ENCODE peak calls at places on chromosomes 1 and 21, in four cellular contexts. M is MM.1S, O is left lung, F is left ventricle myocardium inferior. B is an unnamed sample.

GRCh38 chr1:38608202-38608864 is 251.2 kb downstream of the RRAGC start:
- DNase-seq in M (no peak), O (no peak), F (no peak), B (no peak)

GRCh38 chr1:84117868-84118267 is 26.2 kb upstream of the PRKACB start:
- DNase-seq in M (no peak), O (no peak), F (no peak), B (no peak)

GRCh38 chr1:39711359-39712340 is 20.4 kb upstream of the HPCAL4 start:
- DNase-seq in M (no peak), O (no peak), F (no peak), B (no peak)

GRCh38 chr1:214448536-214448935 is 102.9 kb downstream of the PTPN14 start:
- DNase-seq in M (no peak), O (no peak), F (no peak), B (no peak)

GRCh38 chr1:151143057-151143435 is 3.4 kb downstream of the SEMA6C start:
- DNase-seq in M (no peak), O (no peak), F (no peak), B (no peak)

GRCh38 chr1:157170677-157171515 is 32.7 kb upstream of the ETV3 start:
- DNase-seq in M (peak; percentile 82), O (no peak), F (no peak), B (no peak)

GRCh38 chr21:43353282-43354010 is 73.5 kb downstream of the SIK1 start:
- DNase-seq in M (no peak), O (no peak), F (no peak), B (no peak)

GRCh38 chr1:115666702-115667101 is 24.9 kb downstream of the VANGL1 start:
- DNase-seq in M (no peak), O (no peak), F (peak; percentile 71), B (peak; percentile 78)

GRCh38 chr1:85464497-85465098 is 361 bp downstream of the DDAH1 start:
- DNase-seq in M (peak; percentile 65), O (peak; percentile 91), F (peak; percentile 60), B (peak; percentile 81)

GRCh38 chr1:193730017-193730416 is 543.6 kb upstream of the B3GALT2 start:
- DNase-seq in M (no peak), O (no peak), F (no peak), B (no peak)

GRCh38 chr1:43499882-43500281 is 30.8 kb upstream of the PTPRF start:
- DNase-seq in M (no peak), O (no peak), F (no peak), B (no peak)

GRCh38 chr1:92538048-92538412 is 51.3 kb upstream of the GFI1 start:
- DNase-seq in M (peak; percentile 87), O (no peak), F (no peak), B (no peak)

GRCh38 chr1:6544831-6545230 is 9.5 kb downstream of the NOL9 start:
- DNase-seq in M (no peak), O (no peak), F (no peak), B (no peak)

GRCh38 chr1:167645161-167645560 is 15.1 kb downstream of the RCSD1 start:
- DNase-seq in M (no peak), O (no peak), F (no peak), B (no peak)

GRCh38 chr1:6962956-6963915 is 178.0 kb downstream of the CAMTA1 start:
- DNase-seq in M (peak; percentile 72), O (no peak), F (peak; percentile 48), B (peak; percentile 71)

GRCh38 chr1:189349600-189349999 is 1128.1 kb downstream of the BRINP3 start:
- DNase-seq in M (no peak), O (no peak), F (no peak), B (no peak)

GRCh38 chr1:38964140-38964548 is 22.5 kb upstream of the RHBDL2 start:
- DNase-seq in M (no peak), O (no peak), F (no peak), B (no peak)

GRCh38 chr1:101043776-101044175 is 18.2 kb upstream of the DPH5 start:
- DNase-seq in M (no peak), O (no peak), F (no peak), B (no peak)

GRCh38 chr21:29504751-29505321 is 206.1 kb downstream of the BACH1 start:
- DNase-seq in M (no peak), O (no peak), F (no peak), B (no peak)

GRCh38 chr21:34911360-34911759 is 137.7 kb downstream of the RUNX1 start:
- DNase-seq in M (no peak), O (peak; percentile 78), F (peak; percentile 16), B (no peak)

GRCh38 chr1:74246266-74246665 is 11.1 kb downstream of the TNNI3K start:
- DNase-seq in M (no peak), O (no peak), F (no peak), B (no peak)

GRCh38 chr1:224387302-224387912 is 30.7 kb downstream of the CNIH4 start:
- DNase-seq in M (no peak), O (no peak), F (no peak), B (no peak)

GRCh38 chr1:209456878-209457277 is 126.6 kb upstream of the CAMK1G start:
- DNase-seq in M (no peak), O (no peak), F (no peak), B (no peak)

GRCh38 chr1:209929751-209930150 is 8.3 kb upstream of the SYT14 start:
- DNase-seq in M (no peak), O (no peak), F (no peak), B (no peak)

GRCh38 chr1:151553659-151554058 is 13.6 kb downstream of the TUFT1 start:
- DNase-seq in M (no peak), O (no peak), F (no peak), B (no peak)

GRCh38 chr1:27872802-27873665 is 690 bp downstream of the THEMIS2 start:
- DNase-seq in M (no peak), O (peak; percentile 80), F (no peak), B (peak; percentile 64)

DNA sequence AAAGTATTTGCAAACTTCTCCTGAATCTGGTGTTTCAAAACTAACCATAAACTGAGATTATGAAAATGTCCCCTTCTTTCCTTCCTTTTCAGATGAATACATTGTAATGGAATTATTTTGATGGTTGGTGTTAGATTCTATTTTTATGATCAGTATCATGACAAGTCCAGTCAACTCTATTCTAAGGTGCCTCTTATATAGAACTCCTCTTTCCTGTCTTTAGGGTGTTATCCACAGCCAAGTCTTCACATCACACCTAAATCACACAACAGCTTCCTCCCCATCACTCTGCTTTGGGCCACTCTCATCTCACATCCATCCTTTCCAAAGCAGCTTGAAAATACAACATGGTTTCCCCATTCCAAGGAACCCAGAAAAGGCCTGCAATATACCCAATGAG is 62.1 kb upstream of the EPS8L3 start:
- DNase-seq in M (no peak), O (no peak), F (no peak), B (no peak)
- H3K4me1 ChIP-seq in M (no peaks in the 10 kb centered on the region), O (peaks cover 20% of the 10 kb centered on the region), F (peaks cover 58% of the 10 kb centered on the region), B (peaks cover 28% of the 10 kb centered on the region)

DNA sequence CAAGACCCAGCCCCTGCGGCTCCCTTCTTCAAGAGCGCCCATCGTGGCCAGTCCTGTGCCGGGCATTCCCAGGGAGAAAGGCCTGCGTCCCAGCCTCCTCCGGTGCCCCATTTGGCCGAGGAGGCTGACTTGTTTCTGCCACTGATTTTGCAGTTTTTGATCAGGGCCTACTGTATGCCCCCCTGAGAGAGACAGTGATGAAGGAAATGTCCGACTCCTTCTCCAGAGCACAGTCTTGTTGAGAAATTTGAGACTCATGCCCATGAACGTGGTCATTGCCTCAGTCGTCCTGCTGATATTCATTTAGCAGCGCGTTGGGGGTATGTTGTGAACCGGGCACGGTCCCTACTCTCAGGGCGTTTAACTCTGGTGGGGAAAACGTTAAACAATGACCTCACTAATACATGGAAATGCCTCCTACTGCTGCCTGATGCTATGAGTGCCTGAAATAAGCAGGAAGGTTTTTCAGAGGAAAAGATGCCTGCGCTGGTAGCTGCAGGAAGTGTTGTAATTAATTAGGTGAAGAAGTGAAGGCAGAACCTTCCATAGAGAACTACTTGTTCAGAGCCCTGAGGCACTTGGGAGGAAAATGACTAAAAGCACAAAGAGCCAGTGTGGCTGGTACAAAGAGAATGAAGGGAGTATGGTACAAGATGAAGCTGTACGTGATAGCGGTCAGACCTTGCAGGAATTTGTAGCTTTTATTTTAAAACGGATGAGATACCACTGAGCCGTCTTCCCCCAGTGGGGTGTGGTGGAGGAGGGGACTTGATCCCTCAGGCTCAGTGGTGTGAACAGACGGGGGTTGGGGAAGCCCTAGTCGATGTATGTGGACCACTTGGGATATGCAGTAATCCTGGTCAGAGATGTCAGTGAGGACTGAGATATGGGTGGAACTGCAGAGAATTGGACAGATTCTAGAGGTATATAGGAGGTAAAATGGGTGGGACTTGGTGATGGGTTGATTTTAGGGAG is 728 bp downstream of the ZCCHC17 start:
- DNase-seq in M (no peak), O (no peak), F (no peak), B (no peak)
- H3K4me3 ChIP-seq in M (peak overlapping the region; percentile 90), O (peak overlapping the region; percentile 88), F (peak overlapping the region; percentile 89), B (peak overlapping the region; percentile 91)

GRCh38 chr1:18902523-18903312 is at the start of gene ALDH4A1:
- DNase-seq in M (peak; percentile 99), O (peak; percentile 96), F (peak; percentile 98), B (peak; percentile 99)
- H3K4me1 ChIP-seq in M (peaks cover 6% of the 10 kb centered on the region), O (peaks cover 5% of the 10 kb centered on the region), F (peaks cover 45% of the 10 kb centered on the region), B (no peaks in the 10 kb centered on the region)

DNA sequence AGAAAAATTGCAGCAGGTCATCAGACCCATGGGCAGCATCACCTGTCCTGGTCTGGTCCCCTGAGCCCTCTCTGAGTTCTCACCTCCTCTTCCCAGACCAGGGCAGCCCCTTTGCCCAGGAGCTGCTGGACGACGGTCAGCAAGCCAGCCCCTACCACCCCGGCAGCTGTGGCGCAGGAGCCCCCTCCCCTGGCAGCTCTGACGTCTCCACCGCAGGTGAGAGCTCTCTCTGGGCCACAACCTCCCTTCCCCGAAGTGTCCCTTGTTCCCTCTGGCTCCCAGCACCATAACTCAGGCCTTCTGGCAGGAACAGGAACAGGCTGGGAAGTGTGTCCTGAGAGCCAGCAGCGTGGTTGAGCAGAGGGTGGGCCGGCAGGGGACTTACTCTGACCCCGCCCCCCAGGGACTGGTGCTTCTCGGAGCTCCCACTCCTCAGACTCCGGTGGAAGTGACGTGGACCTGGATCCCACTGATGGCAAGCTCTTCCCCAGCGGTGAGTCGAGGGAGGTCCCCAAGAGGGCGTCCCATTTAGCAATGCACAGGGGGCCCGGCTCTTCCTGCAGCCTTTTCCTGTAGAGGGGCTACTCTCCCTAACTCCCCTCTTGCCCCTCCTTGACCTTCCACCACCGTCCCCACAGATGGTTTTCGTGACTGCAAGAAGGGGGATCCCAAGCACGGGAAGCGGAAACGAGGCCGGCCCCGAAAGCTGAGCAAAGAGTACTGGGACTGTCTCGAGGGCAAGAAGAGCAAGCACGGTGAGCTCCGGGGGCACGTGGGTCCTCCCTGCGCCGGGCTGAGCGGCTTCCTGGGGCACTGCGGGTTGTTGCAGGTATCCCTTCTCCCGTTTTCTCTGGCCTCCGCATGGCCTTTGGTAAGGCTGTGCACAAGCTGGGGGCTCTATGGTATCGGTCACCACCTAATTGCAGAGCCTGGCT is 2.4 kb downstream of the ELF3 start:
- DNase-seq in M (no peak), O (no peak), F (no peak), B (no peak)
- H3K4me3 ChIP-seq in M (no peak overlapping the region), O (peak overlapping the region; percentile 46), F (no peak overlapping the region), B (no peak overlapping the region)

GRCh38 chr1:31571340-31572295 is 4.7 kb upstream of the TINAGL1 start:
- DNase-seq in M (no peak), O (peak; percentile 28), F (no peak), B (peak; percentile 28)
- H3K4me1 ChIP-seq in M (no peaks in the 10 kb centered on the region), O (peaks cover 19% of the 10 kb centered on the region), F (peaks cover 65% of the 10 kb centered on the region), B (peaks cover 34% of the 10 kb centered on the region)

DNA sequence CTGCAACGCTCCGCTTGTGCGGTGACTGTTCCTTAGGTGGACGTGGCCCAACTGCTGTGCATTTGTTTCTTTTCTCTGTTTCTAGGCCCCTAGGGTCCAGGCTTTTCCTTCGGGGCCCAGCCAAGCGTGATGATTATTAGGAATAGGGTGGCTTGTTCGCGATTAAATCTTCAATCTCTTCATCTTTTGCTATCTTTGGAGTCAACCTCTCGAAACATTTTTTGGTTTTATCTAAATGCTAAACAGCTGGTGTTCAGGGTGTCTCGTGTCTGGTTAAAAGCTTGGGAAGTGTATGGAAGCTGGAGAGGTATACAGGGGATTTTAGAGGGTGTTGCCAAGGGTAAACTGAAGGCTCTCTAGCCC is 844 bp upstream of the PLD5 start:
- DNase-seq in M (no peak), O (no peak), F (no peak), B (no peak)
- H3K4me3 ChIP-seq in M (peak overlapping the region; percentile 68), O (no peak overlapping the region), F (peak overlapping the region; percentile 61), B (peak overlapping the region; percentile 41)